ENCODE peak calls at places on chromosomes 7 and 10, in six cellular contexts. One of them, this sample, is unnamed.

GRCh38 chr10:68088030-68088396 is 12.9 kb upstream of the HERC4 start:
- DNase-seq in IMR-90: no peak
- DNase-seq in left ventricle myocardium superior: no peak
- DNase-seq in stimulated activated CD8-positive, alpha-beta memory T cell treated with anti-CD3 and anti-CD28 coated beads, Interleukin-15, amount 100 ng/mL, for 48 hours: no peak
- DNase-seq in non-pigmented ciliary epithelial cell: no peak
- DNase-seq in activated CD4-positive, alpha-beta T cell treated with anti-CD3 and anti-CD28 coated beads for 1 hour: no peak
- DNase-seq in this sample: no peak

GRCh38 chr10:33157108-33157507 is 177.4 kb downstream of the NRP1 start:
- DNase-seq in IMR-90: peak
- DNase-seq in left ventricle myocardium superior: no peak
- DNase-seq in stimulated activated CD8-positive, alpha-beta memory T cell treated with anti-CD3 and anti-CD28 coated beads, Interleukin-15, amount 100 ng/mL, for 48 hours: no peak
- DNase-seq in non-pigmented ciliary epithelial cell: no peak
- DNase-seq in activated CD4-positive, alpha-beta T cell treated with anti-CD3 and anti-CD28 coated beads for 1 hour: no peak
- DNase-seq in this sample: no peak

GRCh38 chr10:113911113-113911512 is 56.7 kb downstream of the NHLRC2 start:
- DNase-seq in IMR-90: no peak
- DNase-seq in left ventricle myocardium superior: no peak
- DNase-seq in stimulated activated CD8-positive, alpha-beta memory T cell treated with anti-CD3 and anti-CD28 coated beads, Interleukin-15, amount 100 ng/mL, for 48 hours: no peak
- DNase-seq in non-pigmented ciliary epithelial cell: no peak
- DNase-seq in activated CD4-positive, alpha-beta T cell treated with anti-CD3 and anti-CD28 coated beads for 1 hour: no peak
- DNase-seq in this sample: no peak

GRCh38 chr7:94458041-94458440 is 51.6 kb upstream of the CASD1 start:
- DNase-seq in IMR-90: no peak
- DNase-seq in left ventricle myocardium superior: no peak
- DNase-seq in stimulated activated CD8-positive, alpha-beta memory T cell treated with anti-CD3 and anti-CD28 coated beads, Interleukin-15, amount 100 ng/mL, for 48 hours: no peak
- DNase-seq in non-pigmented ciliary epithelial cell: no peak
- DNase-seq in activated CD4-positive, alpha-beta T cell treated with anti-CD3 and anti-CD28 coated beads for 1 hour: no peak
- DNase-seq in this sample: no peak

GRCh38 chr10:71921319-71922027 is 42.7 kb upstream of the CHST3 start:
- DNase-seq in IMR-90: no peak
- DNase-seq in left ventricle myocardium superior: peak
- DNase-seq in stimulated activated CD8-positive, alpha-beta memory T cell treated with anti-CD3 and anti-CD28 coated beads, Interleukin-15, amount 100 ng/mL, for 48 hours: no peak
- DNase-seq in non-pigmented ciliary epithelial cell: no peak
- DNase-seq in activated CD4-positive, alpha-beta T cell treated with anti-CD3 and anti-CD28 coated beads for 1 hour: no peak
- DNase-seq in this sample: peak

GRCh38 chr10:103540722-103541121 is 47.2 kb downstream of the NEURL1 start:
- DNase-seq in IMR-90: peak
- DNase-seq in left ventricle myocardium superior: no peak
- DNase-seq in stimulated activated CD8-positive, alpha-beta memory T cell treated with anti-CD3 and anti-CD28 coated beads, Interleukin-15, amount 100 ng/mL, for 48 hours: no peak
- DNase-seq in non-pigmented ciliary epithelial cell: no peak
- DNase-seq in activated CD4-positive, alpha-beta T cell treated with anti-CD3 and anti-CD28 coated beads for 1 hour: no peak
- DNase-seq in this sample: no peak

GRCh38 chr7:53431901-53432300 is 396.5 kb downstream of the POM121L12 start:
- DNase-seq in IMR-90: no peak
- DNase-seq in left ventricle myocardium superior: no peak
- DNase-seq in stimulated activated CD8-positive, alpha-beta memory T cell treated with anti-CD3 and anti-CD28 coated beads, Interleukin-15, amount 100 ng/mL, for 48 hours: no peak
- DNase-seq in non-pigmented ciliary epithelial cell: no peak
- DNase-seq in activated CD4-positive, alpha-beta T cell treated with anti-CD3 and anti-CD28 coated beads for 1 hour: no peak
- DNase-seq in this sample: no peak

GRCh38 chr10:46096426-46096825 is 50.4 kb upstream of the MSMB start:
- DNase-seq in IMR-90: peak
- DNase-seq in left ventricle myocardium superior: no peak
- DNase-seq in stimulated activated CD8-positive, alpha-beta memory T cell treated with anti-CD3 and anti-CD28 coated beads, Interleukin-15, amount 100 ng/mL, for 48 hours: no peak
- DNase-seq in non-pigmented ciliary epithelial cell: no peak
- DNase-seq in activated CD4-positive, alpha-beta T cell treated with anti-CD3 and anti-CD28 coated beads for 1 hour: no peak
- DNase-seq in this sample: no peak

GRCh38 chr10:98340946-98341345 is 73.0 kb upstream of the LOXL4 start:
- DNase-seq in IMR-90: peak
- DNase-seq in left ventricle myocardium superior: peak
- DNase-seq in stimulated activated CD8-positive, alpha-beta memory T cell treated with anti-CD3 and anti-CD28 coated beads, Interleukin-15, amount 100 ng/mL, for 48 hours: no peak
- DNase-seq in non-pigmented ciliary epithelial cell: no peak
- DNase-seq in activated CD4-positive, alpha-beta T cell treated with anti-CD3 and anti-CD28 coated beads for 1 hour: no peak
- DNase-seq in this sample: no peak

GRCh38 chr10:14652067-14652466 is 122.6 kb downstream of the FAM107B start:
- DNase-seq in IMR-90: peak
- DNase-seq in left ventricle myocardium superior: no peak
- DNase-seq in stimulated activated CD8-positive, alpha-beta memory T cell treated with anti-CD3 and anti-CD28 coated beads, Interleukin-15, amount 100 ng/mL, for 48 hours: no peak
- DNase-seq in non-pigmented ciliary epithelial cell: no peak
- DNase-seq in activated CD4-positive, alpha-beta T cell treated with anti-CD3 and anti-CD28 coated beads for 1 hour: no peak
- DNase-seq in this sample: no peak

GRCh38 chr10:78543749-78544446 is 510.2 kb downstream of the RPS24 start:
- DNase-seq in IMR-90: peak
- DNase-seq in left ventricle myocardium superior: peak
- DNase-seq in stimulated activated CD8-positive, alpha-beta memory T cell treated with anti-CD3 and anti-CD28 coated beads, Interleukin-15, amount 100 ng/mL, for 48 hours: no peak
- DNase-seq in non-pigmented ciliary epithelial cell: peak
- DNase-seq in activated CD4-positive, alpha-beta T cell treated with anti-CD3 and anti-CD28 coated beads for 1 hour: no peak
- DNase-seq in this sample: peak

GRCh38 chr7:95716357-95717122 is 55.8 kb upstream of the DYNC1I1 start:
- DNase-seq in IMR-90: no peak
- DNase-seq in left ventricle myocardium superior: no peak
- DNase-seq in stimulated activated CD8-positive, alpha-beta memory T cell treated with anti-CD3 and anti-CD28 coated beads, Interleukin-15, amount 100 ng/mL, for 48 hours: no peak
- DNase-seq in non-pigmented ciliary epithelial cell: no peak
- DNase-seq in activated CD4-positive, alpha-beta T cell treated with anti-CD3 and anti-CD28 coated beads for 1 hour: no peak
- DNase-seq in this sample: no peak

GRCh38 chr7:38411404-38411803 is 138.0 kb upstream of the TARP start:
- DNase-seq in IMR-90: peak
- DNase-seq in left ventricle myocardium superior: no peak
- DNase-seq in stimulated activated CD8-positive, alpha-beta memory T cell treated with anti-CD3 and anti-CD28 coated beads, Interleukin-15, amount 100 ng/mL, for 48 hours: no peak
- DNase-seq in non-pigmented ciliary epithelial cell: no peak
- DNase-seq in activated CD4-positive, alpha-beta T cell treated with anti-CD3 and anti-CD28 coated beads for 1 hour: no peak
- DNase-seq in this sample: no peak

GRCh38 chr10:74852406-74852805 is 26.0 kb downstream of the KAT6B start:
- DNase-seq in IMR-90: no peak
- DNase-seq in left ventricle myocardium superior: no peak
- DNase-seq in stimulated activated CD8-positive, alpha-beta memory T cell treated with anti-CD3 and anti-CD28 coated beads, Interleukin-15, amount 100 ng/mL, for 48 hours: no peak
- DNase-seq in non-pigmented ciliary epithelial cell: no peak
- DNase-seq in activated CD4-positive, alpha-beta T cell treated with anti-CD3 and anti-CD28 coated beads for 1 hour: no peak
- DNase-seq in this sample: no peak

GRCh38 chr7:134330990-134331389 is 14.3 kb upstream of the SLC35B4 start:
- DNase-seq in IMR-90: no peak
- DNase-seq in left ventricle myocardium superior: no peak
- DNase-seq in stimulated activated CD8-positive, alpha-beta memory T cell treated with anti-CD3 and anti-CD28 coated beads, Interleukin-15, amount 100 ng/mL, for 48 hours: no peak
- DNase-seq in non-pigmented ciliary epithelial cell: no peak
- DNase-seq in activated CD4-positive, alpha-beta T cell treated with anti-CD3 and anti-CD28 coated beads for 1 hour: no peak
- DNase-seq in this sample: no peak

GRCh38 chr7:26143298-26144044 is 8.5 kb upstream of the NFE2L3 start:
- DNase-seq in IMR-90: peak
- DNase-seq in left ventricle myocardium superior: no peak
- DNase-seq in stimulated activated CD8-positive, alpha-beta memory T cell treated with anti-CD3 and anti-CD28 coated beads, Interleukin-15, amount 100 ng/mL, for 48 hours: no peak
- DNase-seq in non-pigmented ciliary epithelial cell: peak
- DNase-seq in activated CD4-positive, alpha-beta T cell treated with anti-CD3 and anti-CD28 coated beads for 1 hour: no peak
- DNase-seq in this sample: no peak

GRCh38 chr10:130878131-130878530 is 433.4 kb downstream of the TCERG1L start:
- DNase-seq in IMR-90: no peak
- DNase-seq in left ventricle myocardium superior: no peak
- DNase-seq in stimulated activated CD8-positive, alpha-beta memory T cell treated with anti-CD3 and anti-CD28 coated beads, Interleukin-15, amount 100 ng/mL, for 48 hours: no peak
- DNase-seq in non-pigmented ciliary epithelial cell: no peak
- DNase-seq in activated CD4-positive, alpha-beta T cell treated with anti-CD3 and anti-CD28 coated beads for 1 hour: no peak
- DNase-seq in this sample: no peak

GRCh38 chr10:576130-576465 is 113.4 kb downstream of the DIP2C start:
- DNase-seq in IMR-90: peak
- DNase-seq in left ventricle myocardium superior: peak
- DNase-seq in stimulated activated CD8-positive, alpha-beta memory T cell treated with anti-CD3 and anti-CD28 coated beads, Interleukin-15, amount 100 ng/mL, for 48 hours: no peak
- DNase-seq in non-pigmented ciliary epithelial cell: no peak
- DNase-seq in activated CD4-positive, alpha-beta T cell treated with anti-CD3 and anti-CD28 coated beads for 1 hour: no peak
- DNase-seq in this sample: peak

GRCh38 chr10:70650751-70651150 is 21.6 kb upstream of the ADAMTS14 start:
- DNase-seq in IMR-90: no peak
- DNase-seq in left ventricle myocardium superior: no peak
- DNase-seq in stimulated activated CD8-positive, alpha-beta memory T cell treated with anti-CD3 and anti-CD28 coated beads, Interleukin-15, amount 100 ng/mL, for 48 hours: no peak
- DNase-seq in non-pigmented ciliary epithelial cell: no peak
- DNase-seq in activated CD4-positive, alpha-beta T cell treated with anti-CD3 and anti-CD28 coated beads for 1 hour: no peak
- DNase-seq in this sample: no peak

GRCh38 chr10:19412531-19412930 is 363.9 kb downstream of the MALRD1 start:
- DNase-seq in IMR-90: peak
- DNase-seq in left ventricle myocardium superior: no peak
- DNase-seq in stimulated activated CD8-positive, alpha-beta memory T cell treated with anti-CD3 and anti-CD28 coated beads, Interleukin-15, amount 100 ng/mL, for 48 hours: no peak
- DNase-seq in non-pigmented ciliary epithelial cell: peak
- DNase-seq in activated CD4-positive, alpha-beta T cell treated with anti-CD3 and anti-CD28 coated beads for 1 hour: no peak
- DNase-seq in this sample: no peak

GRCh38 chr10:102645388-102645740 is 1.1 kb downstream of the TRIM8 start:
- DNase-seq in IMR-90: peak
- DNase-seq in left ventricle myocardium superior: peak
- DNase-seq in stimulated activated CD8-positive, alpha-beta memory T cell treated with anti-CD3 and anti-CD28 coated beads, Interleukin-15, amount 100 ng/mL, for 48 hours: no peak
- DNase-seq in non-pigmented ciliary epithelial cell: no peak
- DNase-seq in activated CD4-positive, alpha-beta T cell treated with anti-CD3 and anti-CD28 coated beads for 1 hour: peak
- DNase-seq in this sample: peak

GRCh38 chr10:22505923-22506685 is 160.8 kb downstream of the SPAG6 start:
- DNase-seq in IMR-90: no peak
- DNase-seq in left ventricle myocardium superior: no peak
- DNase-seq in stimulated activated CD8-positive, alpha-beta memory T cell treated with anti-CD3 and anti-CD28 coated beads, Interleukin-15, amount 100 ng/mL, for 48 hours: peak
- DNase-seq in non-pigmented ciliary epithelial cell: no peak
- DNase-seq in activated CD4-positive, alpha-beta T cell treated with anti-CD3 and anti-CD28 coated beads for 1 hour: no peak
- DNase-seq in this sample: no peak

GRCh38 chr10:127690176-127690575 is 46.8 kb upstream of the FOXI2 start:
- DNase-seq in IMR-90: no peak
- DNase-seq in left ventricle myocardium superior: no peak
- DNase-seq in stimulated activated CD8-positive, alpha-beta memory T cell treated with anti-CD3 and anti-CD28 coated beads, Interleukin-15, amount 100 ng/mL, for 48 hours: no peak
- DNase-seq in non-pigmented ciliary epithelial cell: no peak
- DNase-seq in activated CD4-positive, alpha-beta T cell treated with anti-CD3 and anti-CD28 coated beads for 1 hour: no peak
- DNase-seq in this sample: no peak

GRCh38 chr10:71625445-71626175 is 94.0 kb downstream of the C10orf105 start:
- DNase-seq in IMR-90: no peak
- DNase-seq in left ventricle myocardium superior: no peak
- DNase-seq in stimulated activated CD8-positive, alpha-beta memory T cell treated with anti-CD3 and anti-CD28 coated beads, Interleukin-15, amount 100 ng/mL, for 48 hours: no peak
- DNase-seq in non-pigmented ciliary epithelial cell: no peak
- DNase-seq in activated CD4-positive, alpha-beta T cell treated with anti-CD3 and anti-CD28 coated beads for 1 hour: no peak
- DNase-seq in this sample: no peak

GRCh38 chr10:110916554-110917346 is 2.2 kb downstream of the BBIP1 start:
- DNase-seq in IMR-90: peak
- DNase-seq in left ventricle myocardium superior: no peak
- DNase-seq in stimulated activated CD8-positive, alpha-beta memory T cell treated with anti-CD3 and anti-CD28 coated beads, Interleukin-15, amount 100 ng/mL, for 48 hours: no peak
- DNase-seq in non-pigmented ciliary epithelial cell: no peak
- DNase-seq in activated CD4-positive, alpha-beta T cell treated with anti-CD3 and anti-CD28 coated beads for 1 hour: no peak
- DNase-seq in this sample: no peak

GRCh38 chr7:73703985-73704639 is 15.4 kb downstream of the STX1A start:
- DNase-seq in IMR-90: peak
- DNase-seq in left ventricle myocardium superior: peak
- DNase-seq in stimulated activated CD8-positive, alpha-beta memory T cell treated with anti-CD3 and anti-CD28 coated beads, Interleukin-15, amount 100 ng/mL, for 48 hours: no peak
- DNase-seq in non-pigmented ciliary epithelial cell: no peak
- DNase-seq in activated CD4-positive, alpha-beta T cell treated with anti-CD3 and anti-CD28 coated beads for 1 hour: no peak
- DNase-seq in this sample: peak

GRCh38 chr10:125154529-125154928 is 5.8 kb downstream of the CTBP2 start:
- DNase-seq in IMR-90: no peak
- DNase-seq in left ventricle myocardium superior: no peak
- DNase-seq in stimulated activated CD8-positive, alpha-beta memory T cell treated with anti-CD3 and anti-CD28 coated beads, Interleukin-15, amount 100 ng/mL, for 48 hours: no peak
- DNase-seq in non-pigmented ciliary epithelial cell: no peak
- DNase-seq in activated CD4-positive, alpha-beta T cell treated with anti-CD3 and anti-CD28 coated beads for 1 hour: no peak
- DNase-seq in this sample: no peak

GRCh38 chr10:128854965-128855364 is 612.1 kb upstream of the MGMT start:
- DNase-seq in IMR-90: no peak
- DNase-seq in left ventricle myocardium superior: peak
- DNase-seq in stimulated activated CD8-positive, alpha-beta memory T cell treated with anti-CD3 and anti-CD28 coated beads, Interleukin-15, amount 100 ng/mL, for 48 hours: no peak
- DNase-seq in non-pigmented ciliary epithelial cell: no peak
- DNase-seq in activated CD4-positive, alpha-beta T cell treated with anti-CD3 and anti-CD28 coated beads for 1 hour: no peak
- DNase-seq in this sample: peak

GRCh38 chr10:126783806-126784205 is 113.3 kb upstream of the C10orf90 start:
- DNase-seq in IMR-90: no peak
- DNase-seq in left ventricle myocardium superior: no peak
- DNase-seq in stimulated activated CD8-positive, alpha-beta memory T cell treated with anti-CD3 and anti-CD28 coated beads, Interleukin-15, amount 100 ng/mL, for 48 hours: no peak
- DNase-seq in non-pigmented ciliary epithelial cell: no peak
- DNase-seq in activated CD4-positive, alpha-beta T cell treated with anti-CD3 and anti-CD28 coated beads for 1 hour: no peak
- DNase-seq in this sample: no peak

This sample was measured in left cardiac atrium.